ENCODE peak calls at places on chromosomes 3 and 15, in five cellular contexts. I is heart left ventricle, J is lower lobe of right lung, C is GM06990, V is DND-41. L is an unnamed sample.
A peak's percentile ranks its signal among the peaks of the same experiment; 100 is the strongest.

GRCh38 chr3:146117406-146118285 is 43.3 kb downstream of the PLOD2 start:
- DNase-seq in J (no peak), I (no peak), C (no peak), V (no peak), L (no peak)

GRCh38 chr3:4284865-4285264 is 18.3 kb upstream of the SETMAR start:
- DNase-seq in C (no peak), J (no peak), I (no peak), V (no peak), L (no peak)

GRCh38 chr3:172106989-172107388 is 67.6 kb downstream of the FNDC3B start:
- DNase-seq in V (peak; percentile 78), J (peak; percentile 70), I (peak; percentile 29), C (peak; percentile 63), L (peak; percentile 84)

GRCh38 chr15:44216958-44217357 is 21.9 kb upstream of the FRMD5 start:
- DNase-seq in I (no peak), V (no peak), C (no peak), J (no peak), L (no peak)

GRCh38 chr3:18729671-18730070 is 304.5 kb upstream of the SATB1 start:
- DNase-seq in V (no peak), J (no peak), C (no peak), I (no peak), L (no peak)

GRCh38 chr3:119173325-119173724 is at the start of gene UPK1B:
- DNase-seq in J (no peak), V (no peak), I (no peak), C (no peak), L (no peak)

GRCh38 chr3:129224984-129225393 is 24.4 kb upstream of the COPG1 start:
- DNase-seq in C (no peak), I (peak; percentile 95), V (no peak), J (peak; percentile 88), L (peak; percentile 91)

GRCh38 chr3:29083607-29084120 is 197.2 kb upstream of the RBMS3 start:
- DNase-seq in V (no peak), I (no peak), C (no peak), J (no peak), L (no peak)

GRCh38 chr3:188796122-188796631 is 375.6 kb upstream of the TPRG1 start:
- DNase-seq in V (no peak), C (peak; percentile 2), J (no peak), I (no peak), L (no peak)

GRCh38 chr3:31166249-31166885 is 271.9 kb upstream of the GADL1 start:
- DNase-seq in J (no peak), I (no peak), C (no peak), V (no peak), L (no peak)

GRCh38 chr15:100668321-100668690 is 65.9 kb downstream of the ASB7 start:
- DNase-seq in V (no peak), J (no peak), I (no peak), C (no peak), L (no peak)

GRCh38 chr15:73127302-73127936 is 75.2 kb downstream of the NEO1 start:
- DNase-seq in V (peak; percentile 24), C (peak; percentile 3), J (no peak), I (no peak), L (no peak)

GRCh38 chr3:188133646-188134045 is 20.3 kb upstream of the LPP start:
- DNase-seq in C (no peak), J (no peak), I (no peak), V (no peak), L (no peak)

DNA sequence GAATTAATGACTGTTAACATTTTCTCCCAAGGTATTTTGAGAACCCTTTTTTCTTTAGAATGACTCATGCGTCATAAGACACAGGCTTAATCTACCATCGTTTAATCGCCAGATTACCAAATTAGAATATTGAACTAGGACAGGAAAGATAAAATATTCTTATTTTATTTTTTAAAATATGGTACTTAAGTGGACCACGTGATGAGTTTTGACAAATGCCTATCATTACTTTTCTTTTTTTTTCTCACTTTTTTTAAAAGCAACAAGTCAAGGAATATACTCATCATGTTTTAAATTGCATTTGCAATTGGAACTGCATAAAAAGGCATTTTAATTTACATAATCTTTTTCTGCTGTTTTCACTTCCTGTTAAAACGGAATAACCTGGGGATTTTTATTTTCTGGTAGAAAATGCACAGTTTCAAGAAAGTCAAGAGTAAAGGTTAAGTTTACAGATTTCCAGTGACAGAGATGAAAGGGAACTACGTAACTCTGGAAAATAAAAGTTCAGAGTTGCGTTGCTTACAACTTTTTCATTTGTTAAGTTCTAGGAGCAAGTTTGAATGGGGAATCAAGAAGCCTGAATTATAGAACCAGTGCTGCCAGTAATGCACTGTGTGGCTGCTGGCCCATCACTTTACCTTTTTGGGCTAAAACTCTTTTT is 23.6 kb downstream of the SIAH2 start:
- DNase-seq in J (no peak), V (no peak), C (no peak), I (no peak), L (no peak)
- H3K4me3 ChIP-seq in J (no peak overlapping the region), V (no peak overlapping the region), C (no peak overlapping the region), I (no peak overlapping the region), L (no peak overlapping the region)

GRCh38 chr3:27542469-27542868 is 58.3 kb upstream of the SLC4A7 start:
- DNase-seq in J (no peak), V (no peak), C (no peak), I (no peak), L (no peak)

GRCh38 chr3:27545061-27545460 is 60.9 kb upstream of the SLC4A7 start:
- DNase-seq in J (no peak), C (no peak), I (no peak), V (no peak), L (no peak)

GRCh38 chr3:27544372-27544865 is 60.2 kb upstream of the SLC4A7 start:
- DNase-seq in J (no peak), V (no peak), C (no peak), I (no peak), L (no peak)
- H3K4me3 ChIP-seq in J (no peak overlapping the region), V (no peak overlapping the region), C (no peak overlapping the region), I (no peak overlapping the region), L (no peak overlapping the region)

GRCh38 chr3:193708270-193708669 is 115.3 kb downstream of the OPA1 start:
- DNase-seq in I (no peak), V (no peak), J (no peak), C (no peak), L (no peak)
- H3K4me3 ChIP-seq in I (no peak overlapping the region), V (no peak overlapping the region), J (no peak overlapping the region), C (no peak overlapping the region), L (no peak overlapping the region)

DNA sequence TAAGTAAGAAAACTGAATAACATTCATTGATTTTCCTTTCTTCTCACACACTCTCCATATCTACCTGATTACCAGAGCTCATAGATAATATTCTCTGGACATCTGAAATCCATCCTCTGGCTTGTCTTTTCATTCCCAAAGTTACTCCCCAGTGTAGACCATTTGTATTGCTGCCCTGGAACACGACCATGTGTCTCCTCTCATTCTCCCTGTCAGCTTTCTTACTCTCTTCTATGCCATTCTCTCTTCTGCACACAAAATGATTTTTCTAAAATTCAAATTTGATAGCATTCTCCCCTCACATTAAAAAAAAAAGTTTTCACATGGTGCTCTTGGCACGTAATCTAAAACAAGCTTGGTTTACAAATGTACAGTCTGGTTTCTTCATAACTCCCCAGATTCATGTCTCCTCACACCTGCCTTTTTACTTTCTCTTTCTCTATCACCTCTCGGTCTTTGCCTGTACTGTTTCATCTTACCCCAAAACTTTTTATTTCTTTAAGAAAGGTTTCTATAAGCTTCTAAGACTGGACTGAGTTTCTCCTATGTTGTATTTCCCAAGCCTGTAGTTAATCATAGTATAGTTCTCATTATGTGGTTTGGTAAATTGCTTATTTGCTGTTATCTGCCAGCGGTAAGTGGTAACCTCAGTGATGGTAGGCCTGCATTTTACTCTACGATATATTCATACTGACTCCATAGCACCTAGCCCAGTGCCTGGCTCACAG is 31.2 kb downstream of the BCHE start:
- DNase-seq in J (no peak), V (peak; percentile 11), C (peak; percentile 50), I (no peak), L (no peak)
- H3K4me3 ChIP-seq in J (no peak overlapping the region), V (peak overlapping the region; percentile 5), C (peak overlapping the region; percentile 37), I (no peak overlapping the region), L (no peak overlapping the region)

L was measured in left lung.